ENCODE peak calls at places on chromosome 1, in nine cellular contexts. Q is NCI-H460; L is lung; S is heart right ventricle; C is tibial artery; R is T-helper 1 cell; U is ACHN; T is CD8-positive, alpha-beta memory T cell; G is sigmoid colon. Z is an unnamed sample.

GRCh38 chr1:107213225-107213624 is 72.4 kb downstream of the NTNG1 start:
- DNase-seq in Q (no peak), L (no peak), S (no peak), C (no peak), R (no peak), U (no peak), T (no peak), G (no peak), Z (no peak)

GRCh38 chr1:51686450-51686849 is 69.6 kb downstream of the OSBPL9 start:
- DNase-seq in Q (no peak), L (no peak), S (no peak), C (no peak), R (no peak), U (no peak), T (no peak), G (no peak), Z (no peak)

GRCh38 chr1:98316286-98316685 is 345.2 kb upstream of the SNX7 start:
- DNase-seq in Q (no peak), L (no peak), S (no peak), C (no peak), R (no peak), U (no peak), T (no peak), G (no peak), Z (no peak)

GRCh38 chr1:116570358-116571214 is at the start of gene CD58:
- DNase-seq in Q (peak; percentile 72), L (peak; percentile 93), S (peak; percentile 92), C (peak; percentile 88), R (peak; percentile 61), U (peak; percentile 86), T (peak; percentile 62), G (peak; percentile 93), Z (peak; percentile 71)

GRCh38 chr1:34808051-34808810 is 15.4 kb downstream of the GJA4 start:
- DNase-seq in Q (no peak), L (no peak), S (no peak), C (no peak), R (no peak), U (no peak), T (no peak), G (no peak), Z (no peak)

GRCh38 chr1:185861630-185862029 is 127.4 kb downstream of the HMCN1 start:
- DNase-seq in Q (no peak), L (no peak), S (no peak), C (no peak), R (no peak), U (no peak), T (no peak), G (no peak), Z (no peak)

GRCh38 chr1:18901147-18901951 is 1.0 kb downstream of the ALDH4A1 start:
- DNase-seq in Q (no peak), L (no peak), S (no peak), C (no peak), R (no peak), U (no peak), T (no peak), G (no peak), Z (no peak)

GRCh38 chr1:82487778-82488177 is 687.0 kb downstream of the ADGRL2 start:
- DNase-seq in Q (no peak), L (no peak), S (no peak), C (no peak), R (no peak), U (no peak), T (no peak), G (no peak), Z (no peak)

GRCh38 chr1:203444077-203444683 is 31.4 kb upstream of the PRELP start:
- DNase-seq in Q (no peak), L (no peak), S (no peak), C (no peak), R (no peak), U (no peak), T (no peak), G (peak; percentile 89), Z (no peak)

GRCh38 chr1:244779410-244779809 is 56.0 kb upstream of the COX20 start:
- DNase-seq in Q (no peak), L (no peak), S (no peak), C (no peak), R (no peak), U (peak; percentile 35), T (no peak), G (no peak), Z (no peak)

GRCh38 chr1:43704838-43705237 is 2.5 kb upstream of the ST3GAL3 start:
- DNase-seq in Q (no peak), L (no peak), S (no peak), C (no peak), R (no peak), U (peak; percentile 5), T (no peak), G (no peak), Z (no peak)

GRCh38 chr1:92356956-92357355 is 58.1 kb downstream of the RPAP2 start:
- DNase-seq in Q (no peak), L (no peak), S (no peak), C (no peak), R (no peak), U (no peak), T (no peak), G (no peak), Z (no peak)

GRCh38 chr1:40903106-40903505 is 40.9 kb upstream of the CITED4 start:
- DNase-seq in Q (no peak), L (no peak), S (no peak), C (no peak), R (no peak), U (no peak), T (no peak), G (no peak), Z (no peak)

GRCh38 chr1:30840904-30841598 is 67.5 kb downstream of the SDC3 start:
- DNase-seq in Q (no peak), L (peak; percentile 43), S (peak; percentile 40), C (peak; percentile 40), R (no peak), U (no peak), T (no peak), G (no peak), Z (peak; percentile 63)

GRCh38 chr1:27538793-27539192 is 48.8 kb upstream of the WASF2 start:
- DNase-seq in Q (no peak), L (no peak), S (no peak), C (no peak), R (no peak), U (peak; percentile 72), T (no peak), G (peak; percentile 77), Z (no peak)

GRCh38 chr1:53062731-53063591 is 948 bp downstream of the PODN start:
- DNase-seq in Q (no peak), L (no peak), S (no peak), C (no peak), R (no peak), U (no peak), T (no peak), G (peak; percentile 69), Z (no peak)